ENCODE peak calls at places on chromosome 14, in nine cellular contexts. E is occipital lobe; X is AML-193; G is activated CD4-positive, alpha-beta T cell treated with anti-CD3 and anti-CD28 coated beads, Interleukin-2, amount 50 U/mL, for 24 hours; N is T-cell; Y is amniotic stem cell; Z is NCI-H1105 treated with DMSO at 0.1 percent for 48 hours; F is frontal cortex; C is RWPE2. J is an unnamed sample.
A peak's percentile ranks its signal among the peaks of the same experiment; 100 is the strongest.

GRCh38 chr14:29521526-29522137 is 406.0 kb downstream of the PRKD1 start:
- DNase-seq in E (no peak), X (peak; percentile 1), G (no peak), N (no peak), Y (no peak), Z (peak; percentile 52), F (no peak), C (no peak), J (no peak)

GRCh38 chr14:104680806-104681688 is 8.4 kb upstream of the INF2 start:
- DNase-seq in E (peak; percentile 86), X (no peak), G (no peak), N (no peak), Y (peak; percentile 77), Z (no peak), F (peak; percentile 74), C (no peak), J (peak; percentile 90)

GRCh38 chr14:46432516-46432915 is 219.1 kb downstream of the RPL10L start:
- DNase-seq in E (no peak), X (no peak), G (no peak), N (no peak), Y (no peak), Z (no peak), F (no peak), C (no peak), J (no peak)

GRCh38 chr14:60753264-60754126 is 18.9 kb downstream of the MNAT1 start:
- DNase-seq in E (no peak), X (peak; percentile 99), G (peak; percentile 63), N (peak; percentile 42), Y (no peak), Z (no peak), F (no peak), C (no peak), J (peak; percentile 25)

GRCh38 chr14:74313601-74314000 is 10.9 kb upstream of the ABCD4 start:
- DNase-seq in E (no peak), X (no peak), G (no peak), N (no peak), Y (no peak), Z (no peak), F (no peak), C (no peak), J (no peak)

GRCh38 chr14:64294672-64295413 is 672 bp upstream of the ESR2 start:
- DNase-seq in E (no peak), X (peak; percentile 7), G (peak; percentile 73), N (peak; percentile 62), Y (peak; percentile 6), Z (peak; percentile 74), F (peak; percentile 39), C (peak; percentile 70), J (peak; percentile 51)

GRCh38 chr14:59629384-59630158 is 53.0 kb upstream of the CCDC175 start:
- DNase-seq in E (no peak), X (no peak), G (no peak), N (no peak), Y (no peak), Z (peak; percentile 94), F (no peak), C (no peak), J (no peak)

GRCh38 chr14:88848571-88848970 is 24.1 kb downstream of the TTC8 start:
- DNase-seq in E (no peak), X (no peak), G (no peak), N (no peak), Y (no peak), Z (no peak), F (no peak), C (no peak), J (no peak)

GRCh38 chr14:20686386-20687143 is 2.0 kb upstream of the ANG start:
- DNase-seq in E (no peak), X (no peak), G (no peak), N (no peak), Y (no peak), Z (no peak), F (no peak), C (no peak), J (peak; percentile 69)

GRCh38 chr14:51451561-51451960 is 200.1 kb upstream of the FRMD6 start:
- DNase-seq in E (no peak), X (no peak), G (no peak), N (no peak), Y (no peak), Z (no peak), F (no peak), C (no peak), J (no peak)